ENCODE peak calls at places on chromosome 12, in seven cellular contexts. One of them, this sample, is unnamed.

GRCh38 chr12:27610380-27610779 is 85.9 kb upstream of the REP15 start:
- DNase-seq in SK-N-SH: no peak
- DNase-seq in H1: no peak
- DNase-seq in GM12892: no peak
- DNase-seq in HepG2: no peak
- DNase-seq in GM12878: no peak
- DNase-seq in K562: no peak
- DNase-seq in this sample: no peak

GRCh38 chr12:105812356-105812755 is 326.4 kb downstream of the NUAK1 start:
- DNase-seq in SK-N-SH: no peak
- DNase-seq in H1: no peak
- DNase-seq in GM12892: no peak
- DNase-seq in HepG2: no peak
- DNase-seq in GM12878: no peak
- DNase-seq in K562: no peak
- DNase-seq in this sample: no peak

GRCh38 chr12:100268835-100269564 is 2.0 kb downstream of the SCYL2 start:
- DNase-seq in SK-N-SH: no peak
- DNase-seq in H1: no peak
- DNase-seq in GM12892: no peak
- DNase-seq in HepG2: no peak
- DNase-seq in GM12878: no peak
- DNase-seq in K562: no peak
- DNase-seq in this sample: no peak

GRCh38 chr12:30840715-30841114 is 85.8 kb upstream of the TSPAN11 start:
- DNase-seq in SK-N-SH: no peak
- DNase-seq in H1: no peak
- DNase-seq in GM12892: no peak
- DNase-seq in HepG2: no peak
- DNase-seq in GM12878: no peak
- DNase-seq in K562: no peak
- DNase-seq in this sample: no peak

GRCh38 chr12:70686299-70686698 is 49.1 kb upstream of the PTPRB start:
- DNase-seq in SK-N-SH: no peak
- DNase-seq in H1: no peak
- DNase-seq in GM12892: no peak
- DNase-seq in HepG2: no peak
- DNase-seq in GM12878: no peak
- DNase-seq in K562: no peak
- DNase-seq in this sample: no peak

GRCh38 chr12:108826115-108826806 is 31.1 kb downstream of the SSH1 start:
- DNase-seq in SK-N-SH: peak; percentile 79
- DNase-seq in H1: no peak
- DNase-seq in GM12892: no peak
- DNase-seq in HepG2: no peak
- DNase-seq in GM12878: no peak
- DNase-seq in K562: peak; percentile 47
- DNase-seq in this sample: no peak

GRCh38 chr12:53561590-53561953 is 54.3 kb upstream of the NPFF start:
- DNase-seq in SK-N-SH: no peak
- DNase-seq in H1: no peak
- DNase-seq in GM12892: no peak
- DNase-seq in HepG2: peak; percentile 56
- DNase-seq in GM12878: no peak
- DNase-seq in K562: no peak
- DNase-seq in this sample: no peak

GRCh38 chr12:59595557-59596231 is at the start of gene SLC16A7:
- DNase-seq in SK-N-SH: peak; percentile 63
- DNase-seq in H1: no peak
- DNase-seq in GM12892: peak; percentile 38
- DNase-seq in HepG2: peak; percentile 39
- DNase-seq in GM12878: peak; percentile 60
- DNase-seq in K562: no peak
- DNase-seq in this sample: peak; percentile 46

GRCh38 chr12:100279612-100280244 is 12.8 kb downstream of the SCYL2 start:
- DNase-seq in SK-N-SH: no peak
- DNase-seq in H1: no peak
- DNase-seq in GM12892: no peak
- DNase-seq in HepG2: peak; percentile 22
- DNase-seq in GM12878: no peak
- DNase-seq in K562: no peak
- DNase-seq in this sample: no peak

GRCh38 chr12:47378907-47379306 is 299.1 kb upstream of the AMIGO2 start:
- DNase-seq in SK-N-SH: no peak
- DNase-seq in H1: no peak
- DNase-seq in GM12892: no peak
- DNase-seq in HepG2: no peak
- DNase-seq in GM12878: no peak
- DNase-seq in K562: no peak
- DNase-seq in this sample: no peak

GRCh38 chr12:88339254-88339949 is 197.3 kb downstream of the TMTC3 start:
- DNase-seq in SK-N-SH: no peak
- DNase-seq in H1: no peak
- DNase-seq in GM12892: no peak
- DNase-seq in HepG2: no peak
- DNase-seq in GM12878: no peak
- DNase-seq in K562: no peak
- DNase-seq in this sample: no peak

GRCh38 chr12:92719674-92720073 is 16.9 kb downstream of the PLEKHG7 start:
- DNase-seq in SK-N-SH: no peak
- DNase-seq in H1: no peak
- DNase-seq in GM12892: no peak
- DNase-seq in HepG2: no peak
- DNase-seq in GM12878: no peak
- DNase-seq in K562: no peak
- DNase-seq in this sample: no peak

GRCh38 chr12:132154341-132154761 is 10.1 kb downstream of the NOC4L start:
- DNase-seq in SK-N-SH: no peak
- DNase-seq in H1: no peak
- DNase-seq in GM12892: no peak
- DNase-seq in HepG2: peak; percentile 33
- DNase-seq in GM12878: no peak
- DNase-seq in K562: no peak
- DNase-seq in this sample: no peak

GRCh38 chr12:8946733-8947132 is 2.7 kb downstream of the M6PR start:
- DNase-seq in SK-N-SH: no peak
- DNase-seq in H1: no peak
- DNase-seq in GM12892: no peak
- DNase-seq in HepG2: no peak
- DNase-seq in GM12878: no peak
- DNase-seq in K562: no peak
- DNase-seq in this sample: no peak

GRCh38 chr12:110253176-110253575 is 27.9 kb upstream of the ATP2A2 start:
- DNase-seq in SK-N-SH: peak; percentile 59
- DNase-seq in H1: no peak
- DNase-seq in GM12892: no peak
- DNase-seq in HepG2: no peak
- DNase-seq in GM12878: no peak
- DNase-seq in K562: no peak
- DNase-seq in this sample: no peak

GRCh38 chr12:106174876-106175275 is 36.1 kb upstream of the NUAK1 start:
- DNase-seq in SK-N-SH: no peak
- DNase-seq in H1: no peak
- DNase-seq in GM12892: no peak
- DNase-seq in HepG2: peak; percentile 11
- DNase-seq in GM12878: no peak
- DNase-seq in K562: no peak
- DNase-seq in this sample: no peak

GRCh38 chr12:12546314-12546772 is 16.3 kb downstream of the DUSP16 start:
- DNase-seq in SK-N-SH: no peak
- DNase-seq in H1: no peak
- DNase-seq in GM12892: no peak
- DNase-seq in HepG2: peak; percentile 99
- DNase-seq in GM12878: no peak
- DNase-seq in K562: no peak
- DNase-seq in this sample: no peak
- TF ChIP-seq TAF1 in SK-N-SH: no peak
- TF ChIP-seq TAF1 in H1: no peak
- TF ChIP-seq TAF1 in GM12892: no peak
- TF ChIP-seq TAF1 in HepG2: no peak
- TF ChIP-seq TAF1 in GM12878: no peak
- TF ChIP-seq TAF1 in K562: no peak
- TF ChIP-seq TAF1 in this sample: no peak

DNA sequence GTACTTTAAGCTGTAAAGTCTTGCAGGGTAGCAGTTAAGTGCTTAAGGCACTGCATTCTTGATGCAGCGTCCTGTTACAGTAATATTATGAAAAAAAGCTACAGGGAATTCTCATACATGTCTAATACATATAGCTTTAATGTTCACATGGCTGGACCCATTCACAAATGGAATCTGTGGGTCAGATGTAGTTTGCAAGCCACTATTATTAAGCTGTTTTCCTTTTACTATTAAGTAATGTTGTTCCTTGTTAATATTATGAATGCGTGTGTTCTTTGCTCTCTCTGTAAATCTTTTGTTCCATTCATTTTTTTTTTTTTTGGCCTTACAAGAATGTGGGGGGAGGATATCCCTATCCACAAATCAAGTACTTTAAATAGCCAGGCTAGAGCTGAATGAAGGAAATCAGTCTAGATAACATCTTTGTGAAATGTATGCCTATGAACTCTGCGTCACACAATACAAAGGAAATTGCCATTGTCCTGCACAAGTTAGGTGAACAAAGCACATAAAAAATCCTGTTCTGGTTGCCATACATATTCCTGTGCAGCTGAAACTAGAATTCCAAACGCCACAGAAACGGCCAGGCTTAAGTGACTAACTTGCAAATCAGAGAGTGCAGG is 111.7 kb downstream of the HMGA2 start:
- DNase-seq in SK-N-SH: no peak
- DNase-seq in H1: no peak
- DNase-seq in GM12892: no peak
- DNase-seq in HepG2: peak; percentile 39
- DNase-seq in GM12878: no peak
- DNase-seq in K562: no peak
- DNase-seq in this sample: no peak
- TF ChIP-seq POLR2AphosphoS5 in SK-N-SH: peak; percentile 51
- TF ChIP-seq POLR2AphosphoS5 in H1: no peak
- TF ChIP-seq POLR2AphosphoS5 in GM12892: no peak
- TF ChIP-seq POLR2AphosphoS5 in HepG2: no peak
- TF ChIP-seq POLR2AphosphoS5 in GM12878: no peak
- TF ChIP-seq POLR2AphosphoS5 in K562: no peak
- TF ChIP-seq POLR2AphosphoS5 in this sample: no peak

DNA sequence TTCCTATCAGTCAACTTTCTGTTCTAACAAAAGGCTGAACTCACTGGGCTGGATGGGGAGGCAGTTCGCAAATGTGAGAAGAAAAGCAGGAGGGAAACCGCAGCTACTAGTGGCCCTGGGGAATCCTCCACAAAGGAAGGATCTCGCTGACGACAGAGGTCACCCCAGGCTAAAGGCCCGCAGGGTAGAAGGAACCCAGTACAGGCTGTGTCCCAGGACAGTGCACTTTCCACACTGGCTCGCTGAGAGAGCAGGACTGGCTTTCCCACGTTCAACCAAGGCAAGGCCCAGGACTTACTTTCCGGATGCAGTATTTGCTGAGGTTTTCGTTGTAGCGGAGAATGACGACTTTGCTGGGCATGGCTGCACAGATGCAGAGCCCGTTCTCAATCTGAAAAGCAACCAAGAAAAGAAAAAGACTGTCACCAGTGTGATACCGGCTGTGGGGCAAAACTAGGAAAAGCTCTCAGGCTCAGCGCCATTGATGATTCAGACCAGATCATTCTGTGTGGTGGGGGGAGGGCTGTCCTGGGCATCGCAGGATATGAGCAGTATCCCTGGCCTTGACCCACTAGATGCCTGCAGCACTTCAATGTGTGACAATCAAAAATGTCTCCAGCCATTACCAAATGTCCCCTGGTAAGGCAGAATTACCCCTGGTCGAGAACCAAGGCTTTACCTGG is 36.3 kb downstream of the PRKAB1 start:
- DNase-seq in SK-N-SH: no peak
- DNase-seq in H1: no peak
- DNase-seq in GM12892: no peak
- DNase-seq in HepG2: no peak
- DNase-seq in GM12878: no peak
- DNase-seq in K562: no peak
- DNase-seq in this sample: no peak
- TF ChIP-seq TAF1 in SK-N-SH: no peak
- TF ChIP-seq TAF1 in H1: no peak
- TF ChIP-seq TAF1 in GM12892: no peak
- TF ChIP-seq TAF1 in HepG2: no peak
- TF ChIP-seq TAF1 in GM12878: no peak
- TF ChIP-seq TAF1 in K562: no peak
- TF ChIP-seq TAF1 in this sample: no peak

DNA sequence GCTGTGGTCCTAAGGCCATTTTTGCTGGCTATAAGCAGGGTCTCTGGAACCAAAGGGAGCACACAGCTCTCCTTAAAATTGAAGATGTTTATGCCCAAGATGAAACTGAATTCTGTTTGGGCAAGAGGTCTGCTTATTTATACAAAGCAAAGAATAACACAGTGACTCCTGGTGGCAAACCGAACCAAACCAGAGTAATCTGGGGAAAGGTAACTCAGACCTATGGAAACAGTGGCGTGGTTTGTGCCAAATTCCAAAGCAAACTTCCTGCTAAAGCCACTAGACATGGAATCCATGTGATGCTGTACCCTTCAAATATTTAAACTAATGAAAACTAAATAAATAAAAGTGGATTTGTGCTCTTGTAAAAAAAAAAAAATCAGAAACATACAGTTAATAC is 29.6 kb upstream of the BICDL1 start:
- DNase-seq in SK-N-SH: no peak
- DNase-seq in H1: no peak
- DNase-seq in GM12892: no peak
- DNase-seq in HepG2: no peak
- DNase-seq in GM12878: no peak
- DNase-seq in K562: no peak
- DNase-seq in this sample: no peak
- TF ChIP-seq POLR2AphosphoS5 in SK-N-SH: no peak
- TF ChIP-seq POLR2AphosphoS5 in H1: no peak
- TF ChIP-seq POLR2AphosphoS5 in GM12892: no peak
- TF ChIP-seq POLR2AphosphoS5 in HepG2: no peak
- TF ChIP-seq POLR2AphosphoS5 in GM12878: no peak
- TF ChIP-seq POLR2AphosphoS5 in K562: no peak
- TF ChIP-seq POLR2AphosphoS5 in this sample: no peak

GRCh38 chr12:65462506-65462905 is 184.0 kb downstream of the MSRB3 start:
- DNase-seq in SK-N-SH: no peak
- DNase-seq in H1: no peak
- DNase-seq in GM12892: no peak
- DNase-seq in HepG2: no peak
- DNase-seq in GM12878: no peak
- DNase-seq in K562: no peak
- DNase-seq in this sample: no peak

GRCh38 chr12:65463082-65463481 is 184.6 kb downstream of the MSRB3 start:
- DNase-seq in SK-N-SH: no peak
- DNase-seq in H1: no peak
- DNase-seq in GM12892: no peak
- DNase-seq in HepG2: no peak
- DNase-seq in GM12878: no peak
- DNase-seq in K562: no peak
- DNase-seq in this sample: no peak

GRCh38 chr12:65465766-65466547 is 187.5 kb downstream of the MSRB3 start:
- DNase-seq in SK-N-SH: no peak
- DNase-seq in H1: no peak
- DNase-seq in GM12892: no peak
- DNase-seq in HepG2: no peak
- DNase-seq in GM12878: no peak
- DNase-seq in K562: no peak
- DNase-seq in this sample: no peak

GRCh38 chr12:65466906-65467305 is 188.4 kb downstream of the MSRB3 start:
- DNase-seq in SK-N-SH: no peak
- DNase-seq in H1: no peak
- DNase-seq in GM12892: no peak
- DNase-seq in HepG2: no peak
- DNase-seq in GM12878: no peak
- DNase-seq in K562: no peak
- DNase-seq in this sample: no peak

GRCh38 chr12:65464930-65465329 is 186.4 kb downstream of the MSRB3 start:
- DNase-seq in SK-N-SH: no peak
- DNase-seq in H1: no peak
- DNase-seq in GM12892: no peak
- DNase-seq in HepG2: no peak
- DNase-seq in GM12878: no peak
- DNase-seq in K562: no peak
- DNase-seq in this sample: no peak
- TF ChIP-seq TAF1 in SK-N-SH: no peak
- TF ChIP-seq TAF1 in H1: no peak
- TF ChIP-seq TAF1 in GM12892: no peak
- TF ChIP-seq TAF1 in HepG2: no peak
- TF ChIP-seq TAF1 in GM12878: no peak
- TF ChIP-seq TAF1 in K562: no peak
- TF ChIP-seq TAF1 in this sample: no peak

This sample was measured in GM12891.